ENCODE peak calls at places on chromosomes 4 and X, in eight cellular contexts. E is tibial artery, J is uterus, G is HCT116, V is gastrocnemius medialis, U is H9, R is psoas muscle, C is HepG2. A is an unnamed sample.

GRCh38 chr4:67879486-67879885 is 4.3 kb downstream of the TMPRSS11D start:
- DNase-seq in E (no peak), J (no peak), G (no peak), V (no peak), U (no peak), R (no peak), C (no peak), A (no peak)

GRCh38 chr4:88211473-88212252 is 53.2 kb upstream of the ABCG2 start:
- DNase-seq in E (no peak), J (peak; percentile 64), G (peak; percentile 47), V (no peak), U (no peak), R (no peak), C (peak; percentile 52), A (no peak)

GRCh38 chr4:157700898-157701694 is 471.7 kb downstream of the GASK1B start:
- DNase-seq in E (no peak), J (no peak), G (no peak), V (no peak), U (no peak), R (no peak), C (no peak), A (no peak)

GRCh38 chr4:74544655-74545361 is 99.9 kb downstream of the AREG start:
- DNase-seq in E (no peak), J (no peak), G (no peak), V (no peak), U (no peak), R (no peak), C (peak; percentile 24), A (no peak)

GRCh38 chr4:108205859-108206258 is 37.1 kb upstream of the LEF1 start:
- DNase-seq in E (no peak), J (no peak), G (no peak), V (no peak), U (no peak), R (no peak), C (no peak), A (no peak)

GRCh38 chrX:114626323-114626722 is 42.4 kb downstream of the HTR2C start:
- DNase-seq in E (no peak), J (no peak), G (no peak), V (no peak), U (no peak), R (no peak), C (peak; percentile 0), A (no peak)

GRCh38 chrX:46447384-46447783 is 97.8 kb downstream of the ZNF674 start:
- DNase-seq in E (no peak), J (no peak), G (no peak), V (no peak), U (no peak), R (no peak), C (peak; percentile 23), A (no peak)

GRCh38 chr4:80142396-80143304 is 54.7 kb upstream of the PRDM8 start:
- DNase-seq in E (no peak), J (no peak), G (no peak), V (no peak), U (no peak), R (no peak), C (no peak), A (peak; percentile 22)

GRCh38 chr4:182478475-182478874 is 235.3 kb downstream of the TENM3 start:
- DNase-seq in E (no peak), J (no peak), G (peak; percentile 16), V (no peak), U (no peak), R (no peak), C (peak; percentile 29), A (no peak)

GRCh38 chrX:139750390-139750789 is 42.4 kb upstream of the MCF2 start:
- DNase-seq in E (no peak), J (no peak), G (no peak), V (no peak), U (no peak), R (no peak), C (no peak), A (no peak)

GRCh38 chrX:41922125-41922521 is 1.2 kb downstream of the CASK start:
- DNase-seq in E (no peak), J (no peak), G (no peak), V (no peak), U (no peak), R (no peak), C (no peak), A (no peak)

GRCh38 chr4:37981844-37982720 is 21.9 kb downstream of the PTTG2 start:
- DNase-seq in E (no peak), J (no peak), G (no peak), V (no peak), U (no peak), R (no peak), C (peak; percentile 28), A (no peak)

GRCh38 chr4:76614589-76614988 is 179.6 kb downstream of the SHROOM3 start:
- DNase-seq in E (no peak), J (no peak), G (no peak), V (no peak), U (no peak), R (no peak), C (no peak), A (no peak)

GRCh38 chr4:76607846-76608245 is 172.8 kb downstream of the SHROOM3 start:
- DNase-seq in E (no peak), J (no peak), G (no peak), V (no peak), U (no peak), R (no peak), C (no peak), A (no peak)

GRCh38 chr4:76610751-76611150 is 175.7 kb downstream of the SHROOM3 start:
- DNase-seq in E (no peak), J (no peak), G (no peak), V (no peak), U (no peak), R (no peak), C (no peak), A (no peak)

GRCh38 chr4:76611164-76611563 is 176.1 kb downstream of the SHROOM3 start:
- DNase-seq in E (no peak), J (no peak), G (no peak), V (no peak), U (no peak), R (no peak), C (no peak), A (no peak)

GRCh38 chr4:76611611-76612010 is 176.6 kb downstream of the SHROOM3 start:
- DNase-seq in E (no peak), J (no peak), G (no peak), V (no peak), U (no peak), R (no peak), C (no peak), A (no peak)
- H3K27ac ChIP-seq in E (peak overlapping the region; percentile 84), J (peak overlapping the region; percentile 9), G (no peak overlapping the region), V (no peak overlapping the region), U (no peak overlapping the region), R (no peak overlapping the region), C (no peak overlapping the region), A (peak overlapping the region; percentile 58)

GRCh38 chr4:48127231-48127881 is 6.7 kb downstream of the TXK start:
- DNase-seq in E (no peak), J (no peak), G (no peak), V (no peak), U (peak; percentile 55), R (no peak), C (no peak), A (no peak)

GRCh38 chr4:48124870-48125269 is 9.2 kb downstream of the TXK start:
- DNase-seq in E (no peak), J (no peak), G (no peak), V (no peak), U (no peak), R (no peak), C (no peak), A (no peak)

GRCh38 chr4:48127882-48128394 is 6.1 kb downstream of the TXK start:
- DNase-seq in E (peak; percentile 45), J (peak; percentile 28), G (peak; percentile 72), V (peak; percentile 10), U (peak; percentile 91), R (peak; percentile 55), C (peak; percentile 44), A (peak; percentile 80)

GRCh38 chr4:48129307-48130014 is 4.6 kb downstream of the TXK start:
- DNase-seq in E (no peak), J (peak; percentile 37), G (no peak), V (no peak), U (no peak), R (peak; percentile 54), C (no peak), A (no peak)

DNA sequence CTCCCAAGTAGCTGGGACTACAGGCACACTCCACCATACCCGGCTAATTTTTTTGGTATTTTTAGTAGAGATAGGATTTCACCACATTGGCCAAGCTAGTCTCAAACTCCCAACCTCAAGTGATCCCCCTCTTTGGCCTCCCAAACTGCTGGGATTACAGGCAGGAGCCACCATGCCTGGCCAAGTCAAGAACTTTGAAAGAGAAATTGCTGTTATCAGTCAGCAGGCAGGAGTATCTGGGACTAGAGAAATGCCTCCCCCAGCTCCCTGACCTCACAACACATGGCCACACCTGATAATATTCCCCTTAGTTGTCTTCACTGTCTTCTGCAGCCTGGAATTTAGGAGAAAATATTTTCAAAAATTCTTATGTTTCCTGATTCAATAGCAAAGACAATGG is 7.4 kb downstream of the TXK start:
- DNase-seq in E (no peak), J (no peak), G (no peak), V (no peak), U (no peak), R (no peak), C (no peak), A (no peak)
- H3K27ac ChIP-seq in E (no peak overlapping the region), J (no peak overlapping the region), G (peak overlapping the region; percentile 38), V (no peak overlapping the region), U (peak overlapping the region; percentile 58), R (no peak overlapping the region), C (no peak overlapping the region), A (no peak overlapping the region)

GRCh38 chr4:124534133-124534532 is 178.4 kb downstream of the ANKRD50 start:
- DNase-seq in E (no peak), J (no peak), G (no peak), V (no peak), U (no peak), R (no peak), C (no peak), A (no peak)

GRCh38 chr4:124529131-124529530 is 183.4 kb downstream of the ANKRD50 start:
- DNase-seq in E (no peak), J (no peak), G (no peak), V (no peak), U (no peak), R (no peak), C (no peak), A (no peak)

GRCh38 chr4:124526760-124527159 is 185.8 kb downstream of the ANKRD50 start:
- DNase-seq in E (no peak), J (no peak), G (no peak), V (no peak), U (no peak), R (no peak), C (peak; percentile 76), A (no peak)

GRCh38 chr4:124527364-124527763 is 185.2 kb downstream of the ANKRD50 start:
- DNase-seq in E (no peak), J (no peak), G (no peak), V (no peak), U (no peak), R (no peak), C (no peak), A (no peak)

GRCh38 chr4:124530464-124531077 is 182.0 kb downstream of the ANKRD50 start:
- DNase-seq in E (no peak), J (no peak), G (no peak), V (no peak), U (no peak), R (no peak), C (peak; percentile 99), A (no peak)
- H3K27ac ChIP-seq in E (no peak overlapping the region), J (no peak overlapping the region), G (no peak overlapping the region), V (no peak overlapping the region), U (no peak overlapping the region), R (no peak overlapping the region), C (peak overlapping the region; percentile 93), A (no peak overlapping the region)

GRCh38 chr4:173526724-173527102 is 3.3 kb downstream of the HAND2 start:
- DNase-seq in E (no peak), J (no peak), G (no peak), V (no peak), U (no peak), R (no peak), C (no peak), A (no peak)
- H3K27ac ChIP-seq in E (peak overlapping the region; percentile 99), J (peak overlapping the region; percentile 98), G (no peak overlapping the region), V (peak overlapping the region; percentile 33), U (no peak overlapping the region), R (no peak overlapping the region), C (no peak overlapping the region), A (no peak overlapping the region)

A was measured in epithelial cell of prostate.